ENCODE peak calls at places on chromosomes 5 and 9, in five cellular contexts. G is T-cell; E is activated CD8-positive, alpha-beta memory T cell treated with anti-CD3 and anti-CD28 coated beads, Interleukin-2, amount 10 ng/mL, durations not matched to agents 7 days and 5 days; D is H4; Y is pancreas. H is an unnamed sample.

GRCh38 chr9:106916491-106917235 is 53.7 kb downstream of the ZNF462 start:
- DNase-seq in G (no peak), E (no peak), D (peak), Y (peak), H (peak)

GRCh38 chr9:25094518-25094917 is 548.8 kb upstream of the IZUMO3 start:
- DNase-seq in G (no peak), E (no peak), D (no peak), Y (no peak), H (no peak)

GRCh38 chr5:120446068-120446492 is 18.0 kb upstream of the PRR16 start:
- DNase-seq in G (no peak), E (no peak), D (peak), Y (no peak), H (peak)

GRCh38 chr5:1007221-1007680 is 1.4 kb upstream of the NKD2 start:
- DNase-seq in G (peak), E (peak), D (no peak), Y (peak), H (no peak)

GRCh38 chr5:159242153-159242552 is 20.9 kb upstream of the UBLCP1 start:
- DNase-seq in G (no peak), E (no peak), D (no peak), Y (no peak), H (no peak)

GRCh38 chr9:132094314-132094791 is 14.7 kb upstream of the MED27 start:
- DNase-seq in G (no peak), E (no peak), D (peak), Y (no peak), H (peak)

GRCh38 chr5:52943285-52943684 is 45.9 kb upstream of the ITGA2 start:
- DNase-seq in G (no peak), E (no peak), D (peak), Y (no peak), H (no peak)

GRCh38 chr5:68381909-68382308 is 166.4 kb downstream of the PIK3R1 start:
- DNase-seq in G (no peak), E (no peak), D (no peak), Y (no peak), H (no peak)

GRCh38 chr5:11214851-11215250 is 453.8 kb upstream of the DAP start:
- DNase-seq in G (no peak), E (no peak), D (no peak), Y (no peak), H (no peak)

GRCh38 chr9:10612649-10613398 is at the start of gene PTPRD:
- DNase-seq in G (no peak), E (no peak), D (peak), Y (peak), H (peak)

H was measured in astrocyte of the cerebellum.